ENCODE peak calls at places on chromosomes 4 and X, in four cellular contexts. G, P, I and F are unnamed samples.
A peak's percentile ranks its signal among the peaks of the same experiment; 100 is the strongest.

GRCh38 chr4:76691767-76692689 is 205.9 kb downstream of the SOWAHB start:
- DNase-seq in G (no peak), P (no peak), I (no peak), F (no peak)

GRCh38 chrX:69431417-69431816 is 72.7 kb upstream of the NALF2 start:
- DNase-seq in G (no peak), P (no peak), I (no peak), F (no peak)

GRCh38 chrX:41692162-41692749 is 3.5 kb downstream of the GPR34 start:
- DNase-seq in G (no peak), P (no peak), I (no peak), F (no peak)

GRCh38 chr4:100960232-100960631 is 387.1 kb downstream of the PPP3CA start:
- DNase-seq in G (no peak), P (no peak), I (no peak), F (no peak)

GRCh38 chr4:153117554-153117953 is 86.7 kb upstream of the TRIM2 start:
- DNase-seq in G (no peak), P (no peak), I (no peak), F (no peak)

GRCh38 chr4:171847751-171848150 is 34.5 kb downstream of the GALNTL6 start:
- DNase-seq in G (no peak), P (no peak), I (no peak), F (no peak)

GRCh38 chr4:80231180-80231579 is 33.9 kb downstream of the PRDM8 start:
- DNase-seq in G (no peak), P (no peak), I (no peak), F (no peak)

GRCh38 chr4:154564311-154564710 is 1.5 kb downstream of the FGB start:
- DNase-seq in G (no peak), P (no peak), I (no peak), F (no peak)

GRCh38 chrX:39779952-39780783 is 317.6 kb downstream of the BCOR start:
- DNase-seq in G (no peak), P (no peak), I (no peak), F (no peak)

GRCh38 chr4:54184581-54184980 is 44.5 kb upstream of the PDGFRA start:
- DNase-seq in G (no peak), P (no peak), I (no peak), F (no peak)

GRCh38 chr4:22235798-22236197 is 280.1 kb downstream of the ADGRA3 start:
- DNase-seq in G (no peak), P (peak; percentile 35), I (no peak), F (no peak)

DNA sequence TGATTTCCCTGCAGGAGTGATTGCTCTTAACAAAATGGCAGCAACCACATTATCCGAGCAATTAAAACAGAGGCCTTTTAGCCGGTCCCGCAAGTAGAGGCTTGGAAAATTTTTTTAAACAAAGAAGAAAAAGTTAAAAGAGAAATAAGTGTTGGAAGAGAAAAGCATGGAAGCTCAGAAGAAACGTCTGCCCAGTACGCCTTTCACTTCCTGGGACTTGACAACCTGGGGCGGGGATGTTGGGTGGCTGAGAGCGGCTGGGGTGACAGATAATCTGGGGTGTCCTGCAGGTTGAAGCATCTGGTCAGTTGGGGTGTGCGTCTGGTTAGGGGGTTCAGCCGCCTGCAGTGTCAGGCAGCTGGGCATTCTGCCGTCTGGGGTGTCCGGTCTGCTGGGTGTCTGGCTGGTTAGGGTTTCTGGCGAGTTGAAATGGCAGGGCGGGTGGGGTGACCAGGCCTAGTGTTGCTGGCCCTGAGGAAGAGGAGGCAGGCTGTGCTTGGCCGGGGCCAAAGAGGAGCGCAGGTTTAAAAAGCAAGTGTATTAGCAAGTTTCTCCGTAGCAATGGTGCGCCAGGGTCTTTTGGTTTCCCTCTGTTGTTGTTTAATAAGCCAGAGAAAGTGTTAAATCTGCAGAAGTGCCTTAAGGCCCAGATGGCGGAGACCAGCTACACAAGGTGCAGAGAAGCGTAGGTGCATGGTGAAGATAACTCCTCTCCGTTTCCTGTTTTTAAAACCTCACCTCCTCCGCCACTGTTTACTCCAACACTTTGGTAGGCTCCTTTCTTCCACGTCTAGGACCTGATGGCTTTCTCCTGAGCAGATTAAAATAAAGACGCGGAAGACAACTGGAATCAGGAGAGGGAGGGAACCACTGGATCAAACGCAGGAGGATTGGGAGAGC is 5.6 kb downstream of the HAND2 start:
- DNase-seq in G (no peak), P (no peak), I (no peak), F (no peak)
- H3K27me3 ChIP-seq in G (no peaks in the 10 kb centered on the region), P (no peaks in the 10 kb centered on the region), I (peaks cover 68% of the 10 kb centered on the region), F (peaks cover 59% of the 10 kb centered on the region)

GRCh38 chrX:101925733-101926132 is 6.1 kb downstream of the ZMAT1 start:
- DNase-seq in G (no peak), P (no peak), I (no peak), F (no peak)

GRCh38 chrX:101931104-101931493 is 728 bp downstream of the ZMAT1 start:
- DNase-seq in G (no peak), P (no peak), I (no peak), F (no peak)

GRCh38 chrX:101932249-101932570 is 383 bp upstream of the ZMAT1 start:
- DNase-seq in G (no peak), P (no peak), I (no peak), F (no peak)

DNA sequence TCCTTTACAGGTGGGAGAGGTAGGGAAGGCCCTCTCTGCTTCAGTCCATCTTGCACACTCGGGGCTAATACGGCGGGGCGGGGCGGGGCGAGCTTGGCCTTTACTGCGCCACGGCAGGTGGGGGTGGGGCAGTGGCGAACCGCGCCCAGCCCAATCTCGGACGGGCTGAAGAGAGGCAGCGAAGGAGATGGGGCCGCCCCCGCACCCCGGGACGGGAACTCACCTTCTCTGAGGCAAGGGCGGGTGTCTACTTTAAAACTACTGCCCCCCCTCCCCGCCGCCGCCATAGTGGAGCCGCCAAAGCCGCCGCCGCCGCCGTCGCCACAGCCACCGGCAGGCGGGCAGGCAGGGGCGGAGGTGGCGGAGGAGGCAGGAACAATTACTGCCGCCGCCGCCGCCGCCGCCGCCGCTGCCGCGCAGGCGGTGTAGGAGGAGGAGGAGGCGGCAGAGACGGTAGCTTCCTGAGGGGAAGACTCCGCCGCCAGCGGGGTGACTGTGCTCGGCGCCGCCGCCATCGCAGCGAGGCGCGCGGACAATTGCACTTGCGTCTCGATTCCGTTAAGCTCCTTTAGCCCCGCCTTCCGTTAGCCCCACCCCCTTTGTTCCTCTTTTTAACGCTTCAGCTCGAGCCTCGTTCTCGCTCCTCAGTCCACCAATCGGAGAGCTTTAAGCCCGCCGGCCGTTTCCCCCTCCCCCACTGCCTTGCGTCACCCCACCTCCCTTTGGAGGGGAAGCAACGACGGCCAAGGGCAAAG is at the start of gene ZMAT1:
- DNase-seq in G (peak; percentile 77), P (peak; percentile 96), I (peak; percentile 83), F (peak; percentile 46)
- TF ChIP-seq POLR2A in G (no peak), P (peak; percentile 87), I (peak; percentile 71), F (peak; percentile 89)

GRCh38 chr4:140740422-140740821 is 15.8 kb downstream of the TBC1D9 start:
- DNase-seq in G (no peak), P (no peak), I (no peak), F (no peak)

GRCh38 chr4:140744421-140744820 is 11.8 kb downstream of the TBC1D9 start:
- DNase-seq in G (no peak), P (no peak), I (no peak), F (no peak)

GRCh38 chr4:140740906-140741670 is 15.1 kb downstream of the TBC1D9 start:
- DNase-seq in G (no peak), P (no peak), I (no peak), F (no peak)

GRCh38 chr4:140742838-140743193 is 13.4 kb downstream of the TBC1D9 start:
- DNase-seq in G (no peak), P (no peak), I (no peak), F (no peak)

DNA sequence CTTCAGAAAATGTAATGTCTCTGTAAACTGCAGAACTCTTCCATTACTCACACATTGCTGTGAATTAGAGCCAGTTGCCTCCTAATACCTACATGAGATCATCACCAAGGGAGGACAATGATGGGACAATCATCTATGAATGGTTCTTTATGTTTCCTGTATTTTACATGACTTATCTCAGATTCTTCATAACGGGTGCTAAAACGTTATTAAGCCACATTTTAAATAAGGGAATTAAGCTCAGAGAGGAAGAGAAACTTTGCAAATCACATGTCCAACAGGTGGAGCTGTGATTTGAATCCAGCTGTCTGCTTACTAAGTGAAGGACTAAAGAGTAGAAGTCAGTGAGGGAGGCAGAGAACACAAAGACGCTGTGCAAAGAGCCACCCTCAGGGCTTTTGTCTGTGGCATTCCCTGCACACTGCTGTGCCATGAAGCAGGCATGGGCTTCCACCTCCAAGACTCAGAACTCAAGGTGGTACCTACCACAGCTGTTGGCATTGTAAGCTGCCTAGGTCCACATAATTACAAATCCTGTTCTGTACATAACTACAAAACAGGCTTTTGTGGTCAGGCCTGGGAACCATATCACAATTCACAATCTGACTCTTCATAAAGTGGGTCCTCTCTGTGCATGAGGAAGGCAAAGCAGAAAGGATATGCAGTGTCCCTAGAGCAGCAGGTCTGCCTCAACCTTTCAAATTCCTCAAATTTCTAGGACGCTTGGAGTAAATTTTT is 12.8 kb downstream of the TBC1D9 start:
- DNase-seq in G (no peak), P (no peak), I (no peak), F (no peak)
- TF ChIP-seq CTCF in G (peak; percentile 35), P (no peak), I (no peak), F (no peak)

GRCh38 chrX:110794601-110795000 is 1.0 kb downstream of the CHRDL1 start:
- DNase-seq in G (no peak), P (no peak), I (no peak), F (no peak)

GRCh38 chrX:110791206-110791605 is 4.4 kb downstream of the CHRDL1 start:
- DNase-seq in G (no peak), P (no peak), I (no peak), F (no peak)

DNA sequence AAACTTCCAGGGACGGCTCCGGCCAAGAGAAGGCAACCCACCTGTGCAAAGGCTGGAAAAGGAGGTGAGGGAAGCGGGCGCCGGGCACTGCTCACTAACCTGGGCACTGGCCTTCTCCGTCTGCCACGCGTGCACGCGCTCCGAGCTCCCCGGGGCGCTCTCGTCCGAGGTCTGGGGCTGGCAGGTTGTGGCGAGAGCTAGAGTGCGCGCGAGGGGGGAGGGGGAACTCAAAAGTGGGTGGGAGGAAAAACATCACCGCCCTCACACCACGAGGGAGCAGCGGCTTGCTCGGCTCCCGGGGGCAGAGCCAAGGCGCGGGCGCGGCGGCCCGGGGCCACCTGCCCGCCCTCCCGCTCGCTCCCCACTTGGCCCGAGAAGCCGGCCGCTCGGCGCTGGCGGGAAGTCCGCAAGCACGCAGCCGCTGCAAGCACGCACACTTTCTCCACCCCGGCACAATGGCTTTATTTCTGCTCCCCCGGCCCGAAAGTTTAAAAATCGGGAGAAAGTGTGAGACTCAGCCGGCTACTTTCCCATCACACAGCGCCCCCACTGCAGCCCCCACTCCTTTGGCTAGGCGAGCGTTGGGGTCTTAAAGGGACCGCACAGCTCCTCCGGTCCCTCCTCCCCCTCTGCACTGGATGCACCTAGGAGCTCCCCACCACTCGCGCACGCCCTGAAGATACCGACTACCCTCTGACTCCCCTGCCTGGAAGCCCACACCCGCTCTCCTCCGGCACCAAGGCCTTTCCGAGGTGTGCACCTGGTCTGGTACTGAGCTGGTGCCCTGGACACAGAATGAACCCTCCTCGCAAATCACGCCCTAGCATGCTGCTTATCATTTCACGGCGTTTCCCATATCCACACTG is at the start of gene CHRDL1:
- DNase-seq in G (no peak), P (no peak), I (peak; percentile 9), F (no peak)
- H3K27me3 ChIP-seq in G (peaks cover 9% of the 10 kb centered on the region), P (no peaks in the 10 kb centered on the region), I (no peaks in the 10 kb centered on the region), F (no peaks in the 10 kb centered on the region)